ENCODE peak calls at places on chromosomes 11 and 22, in five cellular contexts. C, H, J, S and T are unnamed samples.

GRCh38 chr11:65310756-65311155 is 3.9 kb upstream of the CDC42EP2 start:
- DNase-seq in H (no peak), S (peak; percentile 77), C (no peak), J (no peak), T (no peak)

GRCh38 chr11:122486793-122487495 is 168.6 kb upstream of the UBASH3B start:
- DNase-seq in J (no peak), C (no peak), S (peak; percentile 0), H (no peak), T (no peak)

GRCh38 chr22:29202231-29203192 is 3.2 kb upstream of the EMID1 start:
- DNase-seq in C (peak; percentile 31), H (peak; percentile 70), S (peak; percentile 53), J (peak; percentile 9), T (peak; percentile 89)

GRCh38 chr11:134592391-134592990 is 180.4 kb upstream of the B3GAT1 start:
- DNase-seq in H (peak; percentile 21), C (peak; percentile 31), S (peak; percentile 45), J (peak; percentile 11), T (peak; percentile 21)

GRCh38 chr11:69573751-69574382 is 67.1 kb upstream of the CCND1 start:
- DNase-seq in H (no peak), C (no peak), S (no peak), J (no peak), T (no peak)

GRCh38 chr11:91851908-91852307 is 372.7 kb upstream of the FAT3 start:
- DNase-seq in J (no peak), S (no peak), C (no peak), H (no peak), T (no peak)

GRCh38 chr11:44066732-44067131 is 662 bp downstream of the ACCS start:
- DNase-seq in H (no peak), C (no peak), S (no peak), J (no peak), T (peak; percentile 84)

GRCh38 chr11:19595840-19596751 is 116.5 kb upstream of the NAV2 start:
- DNase-seq in C (no peak), J (no peak), S (no peak), H (no peak), T (peak; percentile 84)

GRCh38 chr11:121099885-121100284 is 1.2 kb upstream of the TECTA start:
- DNase-seq in J (no peak), S (no peak), C (no peak), H (no peak), T (peak; percentile 36)

GRCh38 chr11:65916391-65916790 is 2.5 kb downstream of the C11orf68 start:
- DNase-seq in C (no peak), S (no peak), H (no peak), J (no peak), T (no peak)

GRCh38 chr11:46920709-46921108 is 2.4 kb upstream of the LRP4 start:
- DNase-seq in H (no peak), S (no peak), C (no peak), J (no peak), T (peak; percentile 89)

GRCh38 chr11:69876013-69876412 is 56.8 kb upstream of the FGF3 start:
- DNase-seq in S (no peak), C (no peak), H (no peak), J (no peak), T (no peak)

GRCh38 chr11:69653406-69653960 is 12.5 kb downstream of the CCND1 start:
- DNase-seq in S (no peak), H (no peak), C (no peak), J (no peak), T (no peak)

GRCh38 chr11:58027341-58027740 is 3.4 kb upstream of the OR6Q1 start:
- DNase-seq in C (no peak), H (no peak), S (no peak), J (no peak), T (no peak)

GRCh38 chr22:25035715-25036114 is 83.2 kb downstream of the KIAA1671 start:
- DNase-seq in H (no peak), S (no peak), C (no peak), J (no peak), T (no peak)